ENCODE peak calls at places on chromosomes 16 and 17, in seven cellular contexts. D is endothelial cell of umbilical vein, U is H1, G is HCT116, J is GM12878, C is HepG2, S is K562. Y is an unnamed sample.

GRCh38 chr17:34070712-34071111 is 184.4 kb upstream of the CCL2 start:
- DNase-seq in G (no peak), J (no peak), U (no peak), C (no peak), S (no peak), D (no peak), Y (no peak)

GRCh38 chr17:48100591-48101011 is 677 bp downstream of the CBX1 start:
- DNase-seq in U (peak; percentile 78), J (no peak), D (no peak), G (peak; percentile 68), C (peak; percentile 54), S (peak; percentile 43), Y (peak; percentile 26)

GRCh38 chr17:59725691-59726090 is 18.2 kb downstream of the VMP1 start:
- DNase-seq in J (no peak), C (peak; percentile 68), D (no peak), U (no peak), G (no peak), S (no peak), Y (no peak)

GRCh38 chr16:48852955-48853354 is 243.0 kb upstream of the N4BP1 start:
- DNase-seq in J (no peak), U (no peak), D (no peak), C (no peak), S (no peak), G (no peak), Y (no peak)

GRCh38 chr17:44636562-44636961 is 19.7 kb upstream of the MEIOC start:
- DNase-seq in U (no peak), J (no peak), D (peak; percentile 60), C (peak; percentile 16), S (no peak), G (peak; percentile 13), Y (peak; percentile 26)

GRCh38 chr17:65561394-65562205 is at the start of gene AXIN2:
- DNase-seq in J (no peak), D (peak; percentile 87), G (peak; percentile 90), C (peak; percentile 97), U (peak; percentile 89), S (peak; percentile 98), Y (no peak)

GRCh38 chr16:11977206-11978041 is 890 bp downstream of the SNX29 start:
- DNase-seq in G (peak; percentile 15), U (peak; percentile 48), J (no peak), C (no peak), S (peak; percentile 41), D (peak; percentile 12), Y (no peak)

GRCh38 chr16:89096768-89097527 is 3.3 kb downstream of the ACSF3 start:
- DNase-seq in J (no peak), G (no peak), S (no peak), U (no peak), C (no peak), D (no peak), Y (no peak)

GRCh38 chr16:31135535-31136286 is at the start of gene PRSS8:
- DNase-seq in S (peak; percentile 61), C (no peak), D (no peak), U (peak; percentile 83), J (no peak), G (peak; percentile 48), Y (no peak)

GRCh38 chr16:71584543-71585317 is 7.8 kb upstream of the TAT start:
- DNase-seq in S (no peak), G (no peak), J (no peak), D (no peak), C (no peak), U (no peak), Y (no peak)

GRCh38 chr16:1536601-1537000 is 3.1 kb downstream of the TMEM204 start:
- DNase-seq in G (no peak), C (no peak), S (no peak), J (no peak), U (no peak), D (no peak), Y (no peak)

DNA sequence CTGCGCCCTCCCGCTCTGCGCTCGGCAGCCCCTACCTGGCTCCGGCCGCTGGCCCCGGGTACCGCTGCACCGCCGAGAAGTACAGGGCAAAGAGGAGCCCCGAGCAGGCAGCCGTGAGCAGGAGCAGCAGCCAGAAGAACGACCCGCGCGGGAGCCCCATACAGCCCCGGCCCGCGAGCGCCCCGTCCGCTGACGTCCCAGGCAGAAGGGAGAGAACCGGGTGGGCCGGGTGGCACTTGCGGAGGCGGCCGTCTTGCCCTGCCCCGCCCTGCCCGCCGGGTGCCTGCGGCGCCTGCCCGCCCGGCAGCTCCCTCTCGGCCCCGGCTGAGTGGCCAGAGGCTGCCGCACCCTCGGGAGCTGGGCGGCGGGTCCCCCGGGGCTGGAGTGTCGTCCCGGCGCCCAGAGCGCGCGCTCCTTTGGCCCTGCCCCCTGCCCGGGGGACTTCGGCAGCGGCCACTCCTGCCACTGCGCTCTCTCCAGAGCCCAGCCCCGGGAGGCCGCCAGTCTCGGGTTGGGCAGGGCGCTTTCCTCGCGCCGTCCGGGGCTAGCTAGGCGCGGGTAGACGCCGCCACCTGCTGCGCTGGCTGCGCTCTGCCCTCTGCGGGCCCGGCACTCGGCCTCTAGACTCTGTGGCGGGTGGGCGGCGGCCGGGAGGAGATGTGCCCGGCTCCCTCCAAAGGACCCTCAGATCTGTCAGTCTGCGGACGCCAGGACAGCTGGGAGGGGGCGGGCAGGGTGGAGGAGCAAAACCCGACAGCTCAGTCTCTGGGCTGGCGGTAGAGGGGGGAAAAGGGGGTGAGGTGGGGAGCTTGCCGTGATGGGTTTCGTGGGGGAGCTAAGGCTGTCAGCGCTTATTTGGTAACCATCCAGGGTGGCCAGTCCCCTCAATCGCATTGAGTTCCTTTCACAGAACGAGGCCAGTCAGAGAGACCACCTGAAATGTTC is at the start of gene ST6GALNAC2:
- DNase-seq in U (peak; percentile 67), S (no peak), J (no peak), C (peak; percentile 66), D (peak; percentile 50), G (peak; percentile 42), Y (no peak)
- TF ChIP-seq EZH2 in U (peak; percentile 70), S (no peak), J (no peak), C (no peak), D (peak; percentile 33), G (no peak), Y (peak; percentile 55)

DNA sequence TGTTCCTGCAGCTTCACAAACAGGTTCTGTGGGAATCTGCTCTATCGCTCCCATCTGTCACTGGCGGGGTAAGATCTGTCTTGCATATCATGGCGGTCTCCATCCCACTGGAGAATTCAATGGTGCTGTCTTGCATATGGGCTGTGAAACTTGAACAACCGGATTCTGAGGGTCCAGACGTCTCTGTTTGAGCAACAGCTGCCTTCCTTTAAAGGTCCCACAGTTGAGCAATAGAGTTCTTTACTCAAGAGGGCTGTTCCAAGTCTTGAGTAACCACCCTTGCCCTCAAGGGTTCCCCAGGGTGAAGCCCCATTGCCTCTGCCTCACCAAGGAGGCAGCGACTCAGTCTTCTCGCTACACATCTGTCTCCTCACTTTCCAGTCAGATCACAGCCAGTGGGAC is 50.8 kb downstream of the ZFHX3 start:
- DNase-seq in S (no peak), C (no peak), J (no peak), D (no peak), U (no peak), G (no peak), Y (no peak)
- TF ChIP-seq POLR2AphosphoS5 in S (no peak), C (no peak), J (no peak), D (no peak), U (no peak), G (no peak), Y (no peak)

GRCh38 chr16:5056347-5056746 is 9.4 kb downstream of the C16orf89 start:
- DNase-seq in C (peak; percentile 65), S (peak; percentile 73), U (peak; percentile 81), D (peak; percentile 24), G (peak; percentile 37), J (no peak), Y (no peak)

GRCh38 chr16:5054876-5055865 is 10.6 kb downstream of the C16orf89 start:
- DNase-seq in J (no peak), U (no peak), C (no peak), S (no peak), D (no peak), G (no peak), Y (no peak)

GRCh38 chr16:5059386-5060072 is 6.2 kb downstream of the C16orf89 start:
- DNase-seq in U (no peak), J (no peak), S (no peak), G (no peak), C (no peak), D (no peak), Y (no peak)

GRCh38 chr16:5060073-5060641 is 5.6 kb downstream of the C16orf89 start:
- DNase-seq in D (no peak), C (no peak), J (no peak), U (peak; percentile 58), S (peak; percentile 5), G (no peak), Y (no peak)

DNA sequence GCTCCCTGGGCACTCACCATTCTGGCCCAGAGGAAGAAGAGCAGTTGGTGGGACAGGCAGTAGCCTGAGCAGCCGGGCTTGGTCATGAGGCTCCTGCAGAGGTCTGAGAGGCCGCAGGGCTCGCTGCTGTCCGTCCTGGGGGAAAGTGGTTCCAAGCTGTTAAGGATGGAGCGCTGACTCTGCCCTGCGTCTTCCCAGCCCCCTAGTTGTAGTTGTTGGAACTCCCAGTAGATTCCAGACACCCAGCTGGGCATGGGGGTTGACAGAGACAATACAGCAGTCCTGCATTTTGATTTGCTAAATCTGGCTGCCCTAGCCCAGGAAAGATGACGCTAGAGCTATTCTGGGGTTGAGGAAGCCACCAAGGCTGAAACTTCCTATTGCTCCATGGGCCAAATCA is 7.3 kb downstream of the C16orf89 start:
- DNase-seq in U (peak; percentile 79), C (peak; percentile 47), D (peak; percentile 20), J (no peak), S (peak; percentile 31), G (no peak), Y (no peak)
- H3K9ac ChIP-seq in U (no peak overlapping the region), C (no peak overlapping the region), D (no peak overlapping the region), J (no peak overlapping the region), S (no peak overlapping the region), G (no peak overlapping the region), Y (no peak overlapping the region)

GRCh38 chr17:52648995-52649394 is 490.5 kb upstream of the CA10 start:
- DNase-seq in G (no peak), S (no peak), D (no peak), C (no peak), J (no peak), U (no peak), Y (no peak)

GRCh38 chr17:52647411-52647810 is 488.9 kb upstream of the CA10 start:
- DNase-seq in D (no peak), S (no peak), U (no peak), G (no peak), C (no peak), J (no peak), Y (no peak)

DNA sequence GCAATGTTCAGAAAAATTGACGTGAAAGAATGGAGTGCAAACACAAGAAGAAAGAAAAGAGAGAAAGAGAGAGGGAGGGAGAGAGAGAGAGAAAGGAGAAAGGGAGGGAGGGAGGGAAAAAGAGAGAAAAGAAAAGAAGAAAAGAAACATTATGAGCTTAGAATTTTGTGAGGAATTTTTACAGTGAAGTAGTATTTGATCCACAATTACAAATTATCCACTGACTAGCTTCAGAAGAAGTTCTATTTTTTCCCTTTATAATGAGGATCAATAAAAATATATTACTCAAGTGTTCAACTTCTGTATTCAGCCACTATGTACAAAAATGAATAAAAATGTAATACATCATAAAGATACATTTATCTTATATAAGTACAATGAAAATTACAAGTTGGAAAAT is 494.5 kb upstream of the CA10 start:
- DNase-seq in U (no peak), C (no peak), G (no peak), S (no peak), J (no peak), D (no peak), Y (no peak)
- TF ChIP-seq EZH2 in U (no peak), C (no peak), G (no peak), S (no peak), J (no peak), D (no peak), Y (no peak)